ENCODE peak calls at places on chromosome 7, in five cellular contexts. One of them, this sample, is unnamed. For H3K4me1, the result is how much of the 10 kb centered on the place peaks cover.

GRCh38 chr7:91657386-91658120 is 222.9 kb downstream of the MTERF1 start:
- DNase-seq in fibroblast of lung: peak
- DNase-seq in HCT116: no peak
- DNase-seq in hepatocyte: no peak
- DNase-seq in HepG2: no peak
- DNase-seq in this sample: peak

GRCh38 chr7:17640730-17641377 is 299.4 kb downstream of the SNX13 start:
- DNase-seq in fibroblast of lung: peak
- DNase-seq in HepG2: peak
- DNase-seq in HCT116: peak
- DNase-seq in hepatocyte: peak
- DNase-seq in this sample: peak

GRCh38 chr7:30852360-30852709 is 59.3 kb upstream of the AQP1 start:
- DNase-seq in fibroblast of lung: no peak
- DNase-seq in HepG2: no peak
- DNase-seq in hepatocyte: no peak
- DNase-seq in HCT116: no peak
- DNase-seq in this sample: peak

GRCh38 chr7:28560771-28561170 is 148.5 kb downstream of the CREB5 start:
- DNase-seq in HepG2: no peak
- DNase-seq in hepatocyte: no peak
- DNase-seq in HCT116: no peak
- DNase-seq in fibroblast of lung: no peak
- DNase-seq in this sample: no peak

GRCh38 chr7:106460792-106461254 is 176.0 kb upstream of the NAMPT start:
- DNase-seq in HCT116: peak
- DNase-seq in fibroblast of lung: peak
- DNase-seq in HepG2: no peak
- DNase-seq in hepatocyte: peak
- DNase-seq in this sample: no peak

GRCh38 chr7:150937848-150938561 is 40.1 kb downstream of the KCNH2 start:
- DNase-seq in fibroblast of lung: peak
- DNase-seq in hepatocyte: no peak
- DNase-seq in HepG2: no peak
- DNase-seq in HCT116: no peak
- DNase-seq in this sample: peak

GRCh38 chr7:5776894-5777645 is 4.4 kb downstream of the RNF216 start:
- DNase-seq in fibroblast of lung: no peak
- DNase-seq in hepatocyte: no peak
- DNase-seq in HepG2: no peak
- DNase-seq in HCT116: no peak
- DNase-seq in this sample: no peak

GRCh38 chr7:29988391-29989256 is 977 bp downstream of the SCRN1 start:
- DNase-seq in HCT116: peak
- DNase-seq in HepG2: peak
- DNase-seq in fibroblast of lung: peak
- DNase-seq in hepatocyte: peak
- DNase-seq in this sample: peak

GRCh38 chr7:151537818-151538561 is 18.3 kb upstream of the RHEB start:
- DNase-seq in fibroblast of lung: peak
- DNase-seq in HCT116: no peak
- DNase-seq in hepatocyte: no peak
- DNase-seq in HepG2: no peak
- DNase-seq in this sample: peak

GRCh38 chr7:7770228-7770627 is 51.8 kb upstream of the RPA3 start:
- DNase-seq in HCT116: no peak
- DNase-seq in fibroblast of lung: peak
- DNase-seq in HepG2: no peak
- DNase-seq in hepatocyte: no peak
- DNase-seq in this sample: no peak

GRCh38 chr7:154259396-154259795 is 207.2 kb downstream of the DPP6 start:
- DNase-seq in HepG2: no peak
- DNase-seq in hepatocyte: no peak
- DNase-seq in HCT116: no peak
- DNase-seq in fibroblast of lung: no peak
- DNase-seq in this sample: no peak

GRCh38 chr7:47666164-47666862 is 84.4 kb upstream of the TNS3 start:
- DNase-seq in fibroblast of lung: peak
- DNase-seq in HepG2: peak
- DNase-seq in hepatocyte: no peak
- DNase-seq in HCT116: no peak
- DNase-seq in this sample: peak

GRCh38 chr7:24831240-24831639 is 74.0 kb upstream of the GSDME start:
- DNase-seq in hepatocyte: no peak
- DNase-seq in HCT116: no peak
- DNase-seq in fibroblast of lung: peak
- DNase-seq in HepG2: no peak
- DNase-seq in this sample: peak

GRCh38 chr7:152760384-152761115 is 998 bp downstream of the ACTR3B start:
- DNase-seq in HepG2: no peak
- DNase-seq in HCT116: no peak
- DNase-seq in hepatocyte: no peak
- DNase-seq in fibroblast of lung: no peak
- DNase-seq in this sample: peak

GRCh38 chr7:7766671-7767070 is 48.3 kb upstream of the RPA3 start:
- DNase-seq in HepG2: no peak
- DNase-seq in hepatocyte: no peak
- DNase-seq in fibroblast of lung: no peak
- DNase-seq in HCT116: no peak
- DNase-seq in this sample: peak

GRCh38 chr7:12686234-12686893 is 1.1 kb upstream of the ARL4A start:
- DNase-seq in hepatocyte: peak
- DNase-seq in HCT116: peak
- DNase-seq in fibroblast of lung: peak
- DNase-seq in HepG2: peak
- DNase-seq in this sample: peak

GRCh38 chr7:81990395-81990794 is 220.5 kb upstream of the HGF start:
- DNase-seq in fibroblast of lung: peak
- DNase-seq in HepG2: no peak
- DNase-seq in HCT116: peak
- DNase-seq in hepatocyte: no peak
- DNase-seq in this sample: peak

GRCh38 chr7:17131060-17131345 is 167.4 kb upstream of the AHR start:
- DNase-seq in fibroblast of lung: peak
- DNase-seq in HCT116: no peak
- DNase-seq in hepatocyte: no peak
- DNase-seq in HepG2: peak
- DNase-seq in this sample: no peak

GRCh38 chr7:123060446-123060845 is 64.9 kb upstream of the TAS2R16 start:
- DNase-seq in HepG2: no peak
- DNase-seq in hepatocyte: no peak
- DNase-seq in fibroblast of lung: no peak
- DNase-seq in HCT116: no peak
- DNase-seq in this sample: no peak

GRCh38 chr7:1544896-1545416 is 11.0 kb downstream of the TMEM184A start:
- DNase-seq in fibroblast of lung: no peak
- DNase-seq in hepatocyte: no peak
- DNase-seq in HepG2: no peak
- DNase-seq in HCT116: no peak
- DNase-seq in this sample: no peak

GRCh38 chr7:133931053-133931452 is 196.1 kb upstream of the LRGUK start:
- DNase-seq in HCT116: peak
- DNase-seq in hepatocyte: no peak
- DNase-seq in fibroblast of lung: peak
- DNase-seq in HepG2: no peak
- DNase-seq in this sample: peak

GRCh38 chr7:63096141-63096540 is 902.5 kb upstream of the ZNF722 start:
- DNase-seq in hepatocyte: no peak
- DNase-seq in HCT116: no peak
- DNase-seq in fibroblast of lung: no peak
- DNase-seq in HepG2: no peak
- DNase-seq in this sample: no peak

GRCh38 chr7:100483728-100484635 is at the start of gene NYAP1:
- DNase-seq in fibroblast of lung: peak
- DNase-seq in HCT116: no peak
- DNase-seq in hepatocyte: peak
- DNase-seq in HepG2: no peak
- DNase-seq in this sample: no peak

GRCh38 chr7:116138202-116138801 is 72.0 kb upstream of the TES start:
- DNase-seq in HCT116: peak
- DNase-seq in fibroblast of lung: peak
- DNase-seq in hepatocyte: peak
- DNase-seq in HepG2: peak
- DNase-seq in this sample: peak

GRCh38 chr7:134546903-134547737 is 1.8 kb upstream of the AKR1B15 start:
- DNase-seq in HCT116: peak
- DNase-seq in hepatocyte: peak
- DNase-seq in HepG2: peak
- DNase-seq in fibroblast of lung: no peak
- DNase-seq in this sample: no peak

GRCh38 chr7:2810682-2811471 is 33.2 kb downstream of the GNA12 start:
- DNase-seq in HepG2: no peak
- DNase-seq in fibroblast of lung: no peak
- DNase-seq in HCT116: no peak
- DNase-seq in hepatocyte: no peak
- DNase-seq in this sample: no peak

GRCh38 chr7:98860069-98860468 is 9.7 kb downstream of the TMEM130 start:
- DNase-seq in HepG2: no peak
- DNase-seq in hepatocyte: no peak
- DNase-seq in HCT116: no peak
- DNase-seq in fibroblast of lung: no peak
- DNase-seq in this sample: no peak

GRCh38 chr7:3643091-3643490 is 342.0 kb downstream of the SDK1 start:
- DNase-seq in HCT116: no peak
- DNase-seq in fibroblast of lung: no peak
- DNase-seq in HepG2: no peak
- DNase-seq in hepatocyte: no peak
- DNase-seq in this sample: no peak

GRCh38 chr7:20346577-20346976 is 15.9 kb downstream of the ITGB8 start:
- DNase-seq in HepG2: no peak
- DNase-seq in hepatocyte: no peak
- DNase-seq in HCT116: no peak
- DNase-seq in fibroblast of lung: no peak
- DNase-seq in this sample: no peak

GRCh38 chr7:99036531-99037175 is 107.3 kb downstream of the SMURF1 start:
- DNase-seq in HepG2: peak
- DNase-seq in hepatocyte: peak
- DNase-seq in fibroblast of lung: peak
- DNase-seq in HCT116: no peak
- DNase-seq in this sample: peak

GRCh38 chr7:3068568-3068967 is 24.9 kb upstream of the CARD11 start:
- DNase-seq in fibroblast of lung: no peak
- DNase-seq in HepG2: no peak
- DNase-seq in HCT116: no peak
- DNase-seq in hepatocyte: no peak
- DNase-seq in this sample: no peak

GRCh38 chr7:90119178-90119971 is 34.9 kb upstream of the STEAP1 start:
- DNase-seq in HCT116: no peak
- DNase-seq in hepatocyte: peak
- DNase-seq in fibroblast of lung: peak
- DNase-seq in HepG2: no peak
- DNase-seq in this sample: peak

GRCh38 chr7:155908385-155908784 is 96.1 kb upstream of the SHH start:
- DNase-seq in HCT116: no peak
- DNase-seq in fibroblast of lung: no peak
- DNase-seq in HepG2: no peak
- DNase-seq in hepatocyte: no peak
- DNase-seq in this sample: no peak

GRCh38 chr7:26189000-26189539 is 11.5 kb downstream of the HNRNPA2B1 start:
- DNase-seq in hepatocyte: no peak
- DNase-seq in HepG2: no peak
- DNase-seq in HCT116: no peak
- DNase-seq in fibroblast of lung: no peak
- DNase-seq in this sample: no peak
- H3K4me1 ChIP-seq in hepatocyte: under half
- H3K4me1 ChIP-seq in HepG2: under half
- H3K4me1 ChIP-seq in HCT116: under half
- H3K4me1 ChIP-seq in fibroblast of lung: under half
- H3K4me1 ChIP-seq in this sample: under half

DNA sequence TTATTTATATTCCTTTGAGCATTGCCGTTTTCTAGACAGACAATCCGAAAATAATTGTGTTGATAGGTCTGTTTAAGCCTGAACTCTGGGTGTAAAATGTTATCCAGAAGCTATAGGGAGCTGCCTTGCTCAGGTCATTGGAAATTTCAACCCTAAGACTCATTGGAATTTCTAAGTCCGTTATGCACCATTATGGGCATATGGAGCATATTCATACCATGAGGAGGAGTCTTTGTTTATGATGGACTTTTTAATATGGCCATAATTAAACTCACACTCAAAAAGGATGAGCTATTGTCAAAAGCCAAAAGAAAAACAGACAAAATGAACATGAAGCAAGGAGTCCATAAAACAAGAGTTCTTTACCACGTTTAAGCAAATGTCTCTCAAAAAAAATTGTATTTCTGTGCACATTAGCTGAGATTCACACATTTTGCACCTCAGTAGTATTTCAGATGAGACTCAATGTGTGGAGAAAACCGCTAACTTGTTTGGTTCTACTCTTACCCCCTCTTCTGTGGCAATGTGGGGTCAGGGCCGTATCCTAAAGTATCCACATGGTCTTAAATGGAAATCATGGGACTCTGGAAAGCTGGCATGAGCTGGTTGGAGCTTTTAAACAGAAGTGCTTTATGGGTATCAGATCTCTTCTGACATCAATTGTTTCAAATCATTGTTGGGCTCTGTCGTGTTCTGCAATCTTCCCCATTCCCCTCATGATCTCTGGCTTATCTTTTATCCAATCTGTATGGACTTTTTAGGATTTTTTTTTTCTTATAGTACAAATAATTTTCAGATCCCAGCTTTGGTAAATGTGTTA is 60.5 kb downstream of the PODXL start:
- DNase-seq in HepG2: no peak
- DNase-seq in hepatocyte: no peak
- DNase-seq in fibroblast of lung: no peak
- DNase-seq in HCT116: no peak
- DNase-seq in this sample: no peak
- TF ChIP-seq EZH2 in HepG2: no peak
- TF ChIP-seq EZH2 in hepatocyte: no peak
- TF ChIP-seq EZH2 in fibroblast of lung: no peak
- TF ChIP-seq EZH2 in HCT116: no peak
- TF ChIP-seq EZH2 in this sample: no peak

GRCh38 chr7:131035088-131035770 is 292.4 kb upstream of the MKLN1 start:
- DNase-seq in hepatocyte: no peak
- DNase-seq in fibroblast of lung: no peak
- DNase-seq in HepG2: no peak
- DNase-seq in HCT116: no peak
- DNase-seq in this sample: no peak
- H3K4me1 ChIP-seq in hepatocyte: under half
- H3K4me1 ChIP-seq in fibroblast of lung: under half
- H3K4me1 ChIP-seq in HepG2: under half
- H3K4me1 ChIP-seq in HCT116: under half
- H3K4me1 ChIP-seq in this sample: under half

GRCh38 chr7:424961-425793 is 94.5 kb downstream of the PDGFA start:
- DNase-seq in hepatocyte: no peak
- DNase-seq in HepG2: no peak
- DNase-seq in HCT116: no peak
- DNase-seq in fibroblast of lung: peak
- DNase-seq in this sample: peak
- TF ChIP-seq EZH2 in hepatocyte: no peak
- TF ChIP-seq EZH2 in HepG2: no peak
- TF ChIP-seq EZH2 in HCT116: no peak
- TF ChIP-seq EZH2 in fibroblast of lung: peak
- TF ChIP-seq EZH2 in this sample: peak